ENCODE peak calls at places on chromosomes 7 and 10, in nine cellular contexts. One of them, this sample, is unnamed.

GRCh38 chr7:129825554-129826267 is 127.0 kb downstream of the UBE2H start:
- DNase-seq in choroid plexus epithelial cell: peak; percentile 69
- DNase-seq in NCI-H1436: peak; percentile 80
- DNase-seq in HuH-7.5: peak; percentile 59
- DNase-seq in HepG2: peak; percentile 55
- DNase-seq in BJ: no peak
- DNase-seq in nephron progenitor cell: peak; percentile 97
- DNase-seq in activated CD4-positive, alpha-beta T cell treated with anti-CD3 and anti-CD28 coated beads, Interleukin-2, amount 50 U/mL, for 24 hours: peak; percentile 92
- DNase-seq in midbrain: peak; percentile 89
- DNase-seq in this sample: peak; percentile 31

GRCh38 chr7:79868010-79868409 is 266.6 kb upstream of the GNAI1 start:
- DNase-seq in BJ: no peak
- DNase-seq in HuH-7.5: no peak
- DNase-seq in NCI-H1436: no peak
- DNase-seq in midbrain: no peak
- DNase-seq in activated CD4-positive, alpha-beta T cell treated with anti-CD3 and anti-CD28 coated beads, Interleukin-2, amount 50 U/mL, for 24 hours: no peak
- DNase-seq in HepG2: no peak
- DNase-seq in choroid plexus epithelial cell: peak; percentile 59
- DNase-seq in nephron progenitor cell: no peak
- DNase-seq in this sample: no peak

GRCh38 chr10:2263556-2263955 is 526.2 kb upstream of the ADARB2 start:
- DNase-seq in BJ: no peak
- DNase-seq in choroid plexus epithelial cell: no peak
- DNase-seq in nephron progenitor cell: no peak
- DNase-seq in midbrain: no peak
- DNase-seq in HepG2: no peak
- DNase-seq in HuH-7.5: no peak
- DNase-seq in activated CD4-positive, alpha-beta T cell treated with anti-CD3 and anti-CD28 coated beads, Interleukin-2, amount 50 U/mL, for 24 hours: no peak
- DNase-seq in NCI-H1436: no peak
- DNase-seq in this sample: no peak

GRCh38 chr10:14540611-14541010 is 209.9 kb upstream of the FRMD4A start:
- DNase-seq in activated CD4-positive, alpha-beta T cell treated with anti-CD3 and anti-CD28 coated beads, Interleukin-2, amount 50 U/mL, for 24 hours: no peak
- DNase-seq in midbrain: no peak
- DNase-seq in HuH-7.5: no peak
- DNase-seq in NCI-H1436: no peak
- DNase-seq in BJ: no peak
- DNase-seq in HepG2: no peak
- DNase-seq in choroid plexus epithelial cell: no peak
- DNase-seq in nephron progenitor cell: no peak
- DNase-seq in this sample: no peak

GRCh38 chr7:23530355-23530754 is 1.4 kb downstream of the TRA2A start:
- DNase-seq in HuH-7.5: peak; percentile 51
- DNase-seq in activated CD4-positive, alpha-beta T cell treated with anti-CD3 and anti-CD28 coated beads, Interleukin-2, amount 50 U/mL, for 24 hours: no peak
- DNase-seq in NCI-H1436: peak; percentile 11
- DNase-seq in midbrain: peak; percentile 24
- DNase-seq in HepG2: peak; percentile 53
- DNase-seq in nephron progenitor cell: no peak
- DNase-seq in choroid plexus epithelial cell: peak; percentile 57
- DNase-seq in BJ: no peak
- DNase-seq in this sample: no peak

GRCh38 chr10:120477723-120478270 is 20.8 kb downstream of the PLPP4 start:
- DNase-seq in BJ: no peak
- DNase-seq in HuH-7.5: no peak
- DNase-seq in NCI-H1436: no peak
- DNase-seq in HepG2: no peak
- DNase-seq in nephron progenitor cell: no peak
- DNase-seq in choroid plexus epithelial cell: peak; percentile 42
- DNase-seq in activated CD4-positive, alpha-beta T cell treated with anti-CD3 and anti-CD28 coated beads, Interleukin-2, amount 50 U/mL, for 24 hours: no peak
- DNase-seq in midbrain: no peak
- DNase-seq in this sample: no peak

GRCh38 chr7:101402081-101402779 is 39.6 kb downstream of the COL26A1 start:
- DNase-seq in activated CD4-positive, alpha-beta T cell treated with anti-CD3 and anti-CD28 coated beads, Interleukin-2, amount 50 U/mL, for 24 hours: no peak
- DNase-seq in HuH-7.5: no peak
- DNase-seq in midbrain: no peak
- DNase-seq in HepG2: no peak
- DNase-seq in nephron progenitor cell: peak; percentile 52
- DNase-seq in choroid plexus epithelial cell: peak; percentile 22
- DNase-seq in BJ: peak; percentile 66
- DNase-seq in NCI-H1436: no peak
- DNase-seq in this sample: peak; percentile 50

GRCh38 chr10:72712136-72712535 is 20.2 kb downstream of the MCU start:
- DNase-seq in BJ: no peak
- DNase-seq in nephron progenitor cell: no peak
- DNase-seq in choroid plexus epithelial cell: no peak
- DNase-seq in activated CD4-positive, alpha-beta T cell treated with anti-CD3 and anti-CD28 coated beads, Interleukin-2, amount 50 U/mL, for 24 hours: no peak
- DNase-seq in HepG2: no peak
- DNase-seq in HuH-7.5: no peak
- DNase-seq in midbrain: no peak
- DNase-seq in NCI-H1436: no peak
- DNase-seq in this sample: no peak

GRCh38 chr7:91837397-91838070 is 43.0 kb downstream of the MTERF1 start:
- DNase-seq in BJ: no peak
- DNase-seq in choroid plexus epithelial cell: no peak
- DNase-seq in midbrain: no peak
- DNase-seq in NCI-H1436: no peak
- DNase-seq in nephron progenitor cell: no peak
- DNase-seq in HuH-7.5: no peak
- DNase-seq in activated CD4-positive, alpha-beta T cell treated with anti-CD3 and anti-CD28 coated beads, Interleukin-2, amount 50 U/mL, for 24 hours: no peak
- DNase-seq in HepG2: no peak
- DNase-seq in this sample: no peak

GRCh38 chr10:61837748-61838055 is 63.8 kb upstream of the ARID5B start:
- DNase-seq in HuH-7.5: peak; percentile 20
- DNase-seq in choroid plexus epithelial cell: no peak
- DNase-seq in BJ: no peak
- DNase-seq in midbrain: no peak
- DNase-seq in NCI-H1436: no peak
- DNase-seq in nephron progenitor cell: no peak
- DNase-seq in activated CD4-positive, alpha-beta T cell treated with anti-CD3 and anti-CD28 coated beads, Interleukin-2, amount 50 U/mL, for 24 hours: no peak
- DNase-seq in HepG2: peak; percentile 63
- DNase-seq in this sample: no peak

GRCh38 chr7:20310963-20311742 is 19.5 kb upstream of the ITGB8 start:
- DNase-seq in midbrain: peak; percentile 51
- DNase-seq in choroid plexus epithelial cell: peak; percentile 82
- DNase-seq in BJ: peak; percentile 22
- DNase-seq in activated CD4-positive, alpha-beta T cell treated with anti-CD3 and anti-CD28 coated beads, Interleukin-2, amount 50 U/mL, for 24 hours: no peak
- DNase-seq in HepG2: peak; percentile 25
- DNase-seq in HuH-7.5: no peak
- DNase-seq in nephron progenitor cell: no peak
- DNase-seq in NCI-H1436: no peak
- DNase-seq in this sample: no peak

GRCh38 chr7:90309872-90310271 is 11.2 kb downstream of the FAM237B start:
- DNase-seq in choroid plexus epithelial cell: no peak
- DNase-seq in BJ: no peak
- DNase-seq in HepG2: no peak
- DNase-seq in NCI-H1436: no peak
- DNase-seq in activated CD4-positive, alpha-beta T cell treated with anti-CD3 and anti-CD28 coated beads, Interleukin-2, amount 50 U/mL, for 24 hours: no peak
- DNase-seq in nephron progenitor cell: no peak
- DNase-seq in midbrain: no peak
- DNase-seq in HuH-7.5: no peak
- DNase-seq in this sample: no peak

GRCh38 chr7:47432988-47433895 is 148.7 kb downstream of the TNS3 start:
- DNase-seq in BJ: no peak
- DNase-seq in choroid plexus epithelial cell: no peak
- DNase-seq in nephron progenitor cell: no peak
- DNase-seq in midbrain: no peak
- DNase-seq in activated CD4-positive, alpha-beta T cell treated with anti-CD3 and anti-CD28 coated beads, Interleukin-2, amount 50 U/mL, for 24 hours: no peak
- DNase-seq in HuH-7.5: no peak
- DNase-seq in NCI-H1436: no peak
- DNase-seq in HepG2: no peak
- DNase-seq in this sample: no peak

GRCh38 chr7:129947701-129948100 is 5.1 kb downstream of the UBE2H start:
- DNase-seq in HepG2: no peak
- DNase-seq in BJ: no peak
- DNase-seq in nephron progenitor cell: no peak
- DNase-seq in activated CD4-positive, alpha-beta T cell treated with anti-CD3 and anti-CD28 coated beads, Interleukin-2, amount 50 U/mL, for 24 hours: no peak
- DNase-seq in NCI-H1436: no peak
- DNase-seq in HuH-7.5: no peak
- DNase-seq in choroid plexus epithelial cell: peak; percentile 31
- DNase-seq in midbrain: no peak
- DNase-seq in this sample: no peak

This sample was measured in 8988T.